ENCODE peak calls at places on chromosomes 11 and 22, in ten cellular contexts. One of them, this sample, is unnamed. For H3K4me1, the result is how much of the 10 kb centered on the place peaks cover.

GRCh38 chr11:121421149-121421906 is 30.8 kb upstream of the SORL1 start:
- DNase-seq in vagina: no peak
- DNase-seq in breast epithelium: no peak
- DNase-seq in HepG2: no peak
- DNase-seq in esophagus muscularis mucosa: no peak
- DNase-seq in spleen: no peak
- DNase-seq in suprapubic skin: no peak
- DNase-seq in SK-N-SH: no peak
- DNase-seq in GM23338: peak
- DNase-seq in K562: peak
- DNase-seq in this sample: no peak

GRCh38 chr22:40426671-40427070 is 56.3 kb downstream of the SGSM3 start:
- DNase-seq in breast epithelium: peak
- DNase-seq in vagina: no peak
- DNase-seq in suprapubic skin: no peak
- DNase-seq in GM23338: no peak
- DNase-seq in SK-N-SH: no peak
- DNase-seq in HepG2: no peak
- DNase-seq in K562: no peak
- DNase-seq in spleen: no peak
- DNase-seq in esophagus muscularis mucosa: no peak
- DNase-seq in this sample: no peak

GRCh38 chr11:75272391-75272790 is 31.8 kb downstream of the TPBGL start:
- DNase-seq in SK-N-SH: no peak
- DNase-seq in spleen: peak
- DNase-seq in esophagus muscularis mucosa: no peak
- DNase-seq in vagina: no peak
- DNase-seq in suprapubic skin: no peak
- DNase-seq in breast epithelium: no peak
- DNase-seq in K562: no peak
- DNase-seq in HepG2: no peak
- DNase-seq in GM23338: no peak
- DNase-seq in this sample: no peak

GRCh38 chr11:69326622-69327219 is 32.8 kb downstream of the MYEOV start:
- DNase-seq in vagina: peak
- DNase-seq in SK-N-SH: no peak
- DNase-seq in K562: no peak
- DNase-seq in spleen: no peak
- DNase-seq in breast epithelium: no peak
- DNase-seq in suprapubic skin: peak
- DNase-seq in esophagus muscularis mucosa: no peak
- DNase-seq in HepG2: no peak
- DNase-seq in GM23338: no peak
- DNase-seq in this sample: peak

GRCh38 chr11:134789104-134789503 is 377.1 kb upstream of the B3GAT1 start:
- DNase-seq in esophagus muscularis mucosa: peak
- DNase-seq in breast epithelium: no peak
- DNase-seq in GM23338: no peak
- DNase-seq in spleen: no peak
- DNase-seq in SK-N-SH: no peak
- DNase-seq in K562: no peak
- DNase-seq in vagina: no peak
- DNase-seq in suprapubic skin: no peak
- DNase-seq in HepG2: no peak
- DNase-seq in this sample: no peak

GRCh38 chr11:78742430-78742829 is 167.8 kb upstream of the NARS2 start:
- DNase-seq in breast epithelium: peak
- DNase-seq in GM23338: no peak
- DNase-seq in vagina: no peak
- DNase-seq in suprapubic skin: no peak
- DNase-seq in spleen: no peak
- DNase-seq in esophagus muscularis mucosa: no peak
- DNase-seq in HepG2: no peak
- DNase-seq in K562: no peak
- DNase-seq in SK-N-SH: no peak
- DNase-seq in this sample: no peak

GRCh38 chr11:33311680-33312079 is 54.5 kb downstream of the HIPK3 start:
- DNase-seq in SK-N-SH: no peak
- DNase-seq in GM23338: no peak
- DNase-seq in vagina: no peak
- DNase-seq in K562: no peak
- DNase-seq in esophagus muscularis mucosa: no peak
- DNase-seq in HepG2: no peak
- DNase-seq in suprapubic skin: no peak
- DNase-seq in breast epithelium: no peak
- DNase-seq in spleen: no peak
- DNase-seq in this sample: no peak

GRCh38 chr11:78830277-78830676 is 255.6 kb upstream of the NARS2 start:
- DNase-seq in breast epithelium: no peak
- DNase-seq in esophagus muscularis mucosa: no peak
- DNase-seq in suprapubic skin: no peak
- DNase-seq in GM23338: peak
- DNase-seq in spleen: no peak
- DNase-seq in K562: no peak
- DNase-seq in HepG2: no peak
- DNase-seq in vagina: no peak
- DNase-seq in SK-N-SH: no peak
- DNase-seq in this sample: no peak

GRCh38 chr11:130413383-130414106 is 14.9 kb downstream of the ADAMTS8 start:
- DNase-seq in esophagus muscularis mucosa: no peak
- DNase-seq in spleen: no peak
- DNase-seq in HepG2: no peak
- DNase-seq in GM23338: no peak
- DNase-seq in vagina: no peak
- DNase-seq in suprapubic skin: no peak
- DNase-seq in SK-N-SH: no peak
- DNase-seq in K562: no peak
- DNase-seq in breast epithelium: no peak
- DNase-seq in this sample: peak

GRCh38 chr11:133619973-133620372 is 87.7 kb upstream of the OPCML start:
- DNase-seq in breast epithelium: no peak
- DNase-seq in spleen: no peak
- DNase-seq in SK-N-SH: peak
- DNase-seq in HepG2: peak
- DNase-seq in GM23338: peak
- DNase-seq in suprapubic skin: no peak
- DNase-seq in K562: no peak
- DNase-seq in esophagus muscularis mucosa: peak
- DNase-seq in vagina: no peak
- DNase-seq in this sample: no peak

GRCh38 chr22:38355275-38355674 is 38.0 kb upstream of the CSNK1E start:
- DNase-seq in breast epithelium: no peak
- DNase-seq in HepG2: no peak
- DNase-seq in esophagus muscularis mucosa: peak
- DNase-seq in SK-N-SH: no peak
- DNase-seq in suprapubic skin: peak
- DNase-seq in vagina: no peak
- DNase-seq in K562: no peak
- DNase-seq in GM23338: no peak
- DNase-seq in spleen: peak
- DNase-seq in this sample: no peak

DNA sequence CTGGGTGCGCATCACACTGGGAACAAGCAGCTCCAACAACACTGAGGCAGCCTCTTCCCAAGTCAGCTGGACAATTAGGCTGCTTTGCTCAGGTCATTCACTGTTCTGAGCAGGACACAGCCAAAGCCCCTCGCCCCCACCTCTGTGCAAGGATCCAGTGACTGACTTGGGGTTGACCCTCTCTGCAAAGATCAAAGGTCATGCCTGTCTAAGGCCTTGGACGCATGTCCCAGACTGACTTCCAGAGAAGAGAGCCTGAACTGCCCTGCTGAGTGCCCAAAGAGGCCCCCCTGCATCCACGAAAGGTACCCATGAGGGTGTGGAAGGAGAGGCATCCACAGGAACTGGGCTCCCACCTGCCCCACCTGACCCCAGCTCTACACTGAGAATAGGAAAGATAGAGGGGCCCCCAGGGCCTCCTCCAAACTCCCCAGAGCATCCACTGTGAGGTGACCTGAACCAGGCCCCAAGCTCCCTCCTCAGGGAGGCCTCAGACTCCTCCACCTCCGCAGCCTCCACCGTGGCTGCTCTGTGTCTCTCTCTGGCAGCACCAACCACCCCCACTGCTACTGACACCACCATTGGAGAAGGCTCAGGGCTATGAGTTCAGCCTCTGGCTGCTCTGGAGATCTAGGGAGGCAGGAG is 53.5 kb downstream of the IGLL5 start:
- DNase-seq in SK-N-SH: no peak
- DNase-seq in GM23338: no peak
- DNase-seq in vagina: no peak
- DNase-seq in K562: no peak
- DNase-seq in breast epithelium: no peak
- DNase-seq in spleen: no peak
- DNase-seq in suprapubic skin: peak
- DNase-seq in esophagus muscularis mucosa: no peak
- DNase-seq in HepG2: no peak
- DNase-seq in this sample: peak
- H3K4me1 ChIP-seq in SK-N-SH: under half
- H3K4me1 ChIP-seq in GM23338: under half
- H3K4me1 ChIP-seq in vagina: under half
- H3K4me1 ChIP-seq in K562: under half
- H3K4me1 ChIP-seq in breast epithelium: under half
- H3K4me1 ChIP-seq in spleen: under half
- H3K4me1 ChIP-seq in suprapubic skin: under half
- H3K4me1 ChIP-seq in esophagus muscularis mucosa: under half
- H3K4me1 ChIP-seq in HepG2: under half
- H3K4me1 ChIP-seq in this sample: under half

DNA sequence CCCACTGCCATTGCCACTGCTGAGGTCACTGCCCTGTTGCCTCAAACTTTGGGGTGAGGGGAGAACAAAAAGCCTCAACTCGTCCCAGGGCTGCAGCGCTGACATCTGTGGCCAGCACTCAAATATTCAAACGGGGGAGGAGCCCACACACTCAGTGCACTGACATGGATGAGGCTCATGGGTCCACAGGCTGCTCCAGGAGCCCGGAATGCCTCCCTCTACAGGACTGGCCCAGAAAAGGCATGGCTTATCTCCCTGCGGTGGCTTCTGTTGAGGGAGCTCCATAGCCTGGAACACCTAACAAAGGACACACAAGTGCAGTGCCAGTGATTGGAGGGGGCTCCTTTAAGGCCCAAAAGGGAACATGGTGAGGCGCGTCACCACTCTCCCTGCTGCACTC is 341.1 kb upstream of the LUZP2 start:
- DNase-seq in esophagus muscularis mucosa: no peak
- DNase-seq in K562: no peak
- DNase-seq in vagina: no peak
- DNase-seq in HepG2: peak
- DNase-seq in SK-N-SH: no peak
- DNase-seq in breast epithelium: no peak
- DNase-seq in spleen: no peak
- DNase-seq in GM23338: peak
- DNase-seq in suprapubic skin: no peak
- DNase-seq in this sample: no peak
- TF ChIP-seq CTCF in esophagus muscularis mucosa: no peak
- TF ChIP-seq CTCF in K562: no peak
- TF ChIP-seq CTCF in vagina: no peak
- TF ChIP-seq CTCF in HepG2: no peak
- TF ChIP-seq CTCF in SK-N-SH: no peak
- TF ChIP-seq CTCF in breast epithelium: no peak
- TF ChIP-seq CTCF in spleen: no peak
- TF ChIP-seq CTCF in GM23338: peak
- TF ChIP-seq CTCF in suprapubic skin: no peak
- TF ChIP-seq CTCF in this sample: no peak

DNA sequence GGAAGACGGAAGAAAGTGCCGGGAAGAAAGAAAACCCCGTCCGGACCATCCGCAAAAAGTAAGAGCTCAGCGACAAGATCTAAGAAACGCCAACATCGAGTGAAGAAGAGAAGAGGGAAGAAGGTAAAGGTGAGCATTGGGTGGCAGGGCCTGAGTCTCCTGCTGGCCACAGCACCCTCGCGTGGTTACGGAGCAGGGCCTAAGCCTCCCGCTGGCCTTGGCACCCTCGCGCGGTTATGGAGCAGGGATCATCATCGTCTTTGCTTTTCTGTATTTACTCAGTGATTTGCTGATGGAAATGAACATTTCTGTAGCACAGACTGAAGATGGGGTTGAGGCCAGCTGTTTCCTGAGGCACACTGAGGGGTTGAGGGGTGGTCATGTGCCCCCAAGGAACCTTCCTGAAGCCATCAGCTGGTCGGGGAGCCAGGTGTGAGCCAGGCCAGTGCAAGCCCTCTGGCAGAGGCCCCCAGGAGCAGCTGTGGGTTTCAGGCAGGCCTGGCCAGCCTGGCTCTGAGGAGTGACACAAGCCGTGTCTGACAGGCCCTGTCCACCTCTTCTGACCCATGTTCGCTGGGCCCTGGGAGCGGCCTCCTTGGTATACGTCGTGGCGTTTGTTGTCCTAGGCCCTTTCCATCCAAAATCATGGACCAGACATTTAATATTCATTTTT is 14.0 kb downstream of the IRF7 start:
- DNase-seq in vagina: no peak
- DNase-seq in esophagus muscularis mucosa: no peak
- DNase-seq in HepG2: no peak
- DNase-seq in SK-N-SH: no peak
- DNase-seq in suprapubic skin: no peak
- DNase-seq in spleen: no peak
- DNase-seq in breast epithelium: no peak
- DNase-seq in GM23338: no peak
- DNase-seq in K562: no peak
- DNase-seq in this sample: no peak
- TF ChIP-seq POLR2AphosphoS5 in vagina: no peak
- TF ChIP-seq POLR2AphosphoS5 in esophagus muscularis mucosa: no peak
- TF ChIP-seq POLR2AphosphoS5 in HepG2: no peak
- TF ChIP-seq POLR2AphosphoS5 in SK-N-SH: no peak
- TF ChIP-seq POLR2AphosphoS5 in suprapubic skin: no peak
- TF ChIP-seq POLR2AphosphoS5 in spleen: peak
- TF ChIP-seq POLR2AphosphoS5 in breast epithelium: no peak
- TF ChIP-seq POLR2AphosphoS5 in GM23338: no peak
- TF ChIP-seq POLR2AphosphoS5 in K562: no peak
- TF ChIP-seq POLR2AphosphoS5 in this sample: no peak

DNA sequence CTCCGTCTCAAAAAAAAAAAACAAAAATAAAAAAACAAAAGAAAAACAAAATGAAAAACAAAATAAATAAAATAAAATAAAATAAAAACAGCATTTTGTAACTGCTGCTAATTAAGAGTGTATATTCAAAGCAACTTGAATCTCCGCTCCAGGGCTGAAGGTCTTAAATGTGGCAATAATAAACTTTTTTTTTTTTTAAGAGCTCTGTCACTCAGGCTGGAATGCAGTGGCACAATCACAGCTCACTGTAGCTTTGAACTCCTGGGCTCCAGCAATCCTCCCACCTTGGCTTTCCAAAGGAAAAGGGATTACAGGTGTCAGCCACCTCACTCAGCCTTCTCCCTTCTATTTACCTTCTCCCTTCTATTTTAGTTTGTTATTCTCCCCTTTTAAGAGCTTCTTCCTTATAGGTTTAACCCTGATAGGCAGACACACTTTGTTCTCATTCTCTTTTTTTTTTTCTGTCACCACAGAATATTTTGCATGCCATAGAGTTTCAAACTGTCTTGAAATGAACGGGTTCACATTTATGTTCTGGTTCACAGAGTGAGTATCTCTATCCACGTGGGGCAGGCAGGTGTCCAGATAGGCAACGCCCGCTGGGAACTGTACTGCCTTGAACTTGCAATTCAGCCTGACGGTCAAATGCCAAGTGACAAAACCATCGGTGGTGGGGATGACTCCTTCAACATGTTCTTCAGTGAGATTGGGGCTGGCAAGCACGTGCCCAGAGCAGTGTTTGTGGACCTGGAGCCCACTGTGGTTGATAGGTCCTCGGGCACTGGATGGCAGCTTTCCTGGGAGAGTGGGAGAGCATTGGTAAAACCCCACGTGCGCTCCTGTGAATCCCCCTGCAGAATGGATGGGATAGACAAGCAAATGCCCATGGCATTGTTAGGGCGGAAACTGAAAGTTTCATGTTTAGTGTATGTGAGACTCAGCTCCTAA is 19.4 kb downstream of the LRRC74B start:
- DNase-seq in esophagus muscularis mucosa: no peak
- DNase-seq in suprapubic skin: no peak
- DNase-seq in GM23338: no peak
- DNase-seq in K562: no peak
- DNase-seq in SK-N-SH: no peak
- DNase-seq in breast epithelium: no peak
- DNase-seq in spleen: no peak
- DNase-seq in vagina: no peak
- DNase-seq in HepG2: no peak
- DNase-seq in this sample: no peak
- H3K4me1 ChIP-seq in esophagus muscularis mucosa: under half
- H3K4me1 ChIP-seq in suprapubic skin: under half
- H3K4me1 ChIP-seq in GM23338: under half
- H3K4me1 ChIP-seq in K562: under half
- H3K4me1 ChIP-seq in SK-N-SH: under half
- H3K4me1 ChIP-seq in breast epithelium: under half
- H3K4me1 ChIP-seq in spleen: under half
- H3K4me1 ChIP-seq in vagina: under half
- H3K4me1 ChIP-seq in HepG2: under half
- H3K4me1 ChIP-seq in this sample: under half

This sample was measured in upper lobe of left lung.